ENCODE peak calls at places on chromosome 12, in four cellular contexts. One of them, this sample, is unnamed.

GRCh38 chr12:96571101-96571862 is 81.9 kb downstream of the CFAP54 start:
- DNase-seq in A549: no peak
- DNase-seq in HepG2: no peak
- DNase-seq in K562: no peak
- DNase-seq in this sample: no peak

GRCh38 chr12:63206908-63207307 is 55.9 kb upstream of the AVPR1A start:
- DNase-seq in A549: peak; percentile 46
- DNase-seq in HepG2: no peak
- DNase-seq in K562: no peak
- DNase-seq in this sample: no peak

GRCh38 chr12:127108360-127109215 is 1158.4 kb upstream of the TMEM132C start:
- DNase-seq in A549: peak; percentile 71
- DNase-seq in HepG2: peak; percentile 15
- DNase-seq in K562: peak; percentile 72
- DNase-seq in this sample: peak; percentile 24

GRCh38 chr12:22018860-22019259 is 27.2 kb upstream of the CMAS start:
- DNase-seq in A549: peak; percentile 15
- DNase-seq in HepG2: no peak
- DNase-seq in K562: no peak
- DNase-seq in this sample: no peak

GRCh38 chr12:132210223-132211055 is 66.2 kb downstream of the NOC4L start:
- DNase-seq in A549: no peak
- DNase-seq in HepG2: no peak
- DNase-seq in K562: no peak
- DNase-seq in this sample: peak; percentile 70

GRCh38 chr12:109947511-109947910 is 47.4 kb downstream of the TCHP start:
- DNase-seq in A549: no peak
- DNase-seq in HepG2: no peak
- DNase-seq in K562: no peak
- DNase-seq in this sample: no peak

GRCh38 chr12:114903394-114903748 is 219.4 kb upstream of the TBX3 start:
- DNase-seq in A549: no peak
- DNase-seq in HepG2: no peak
- DNase-seq in K562: no peak
- DNase-seq in this sample: no peak

GRCh38 chr12:13004368-13004767 is 4.3 kb upstream of the HEBP1 start:
- DNase-seq in A549: no peak
- DNase-seq in HepG2: no peak
- DNase-seq in K562: no peak
- DNase-seq in this sample: no peak

GRCh38 chr12:116043673-116044072 is 233.8 kb downstream of the MED13L start:
- DNase-seq in A549: no peak
- DNase-seq in HepG2: no peak
- DNase-seq in K562: no peak
- DNase-seq in this sample: no peak

GRCh38 chr12:125140239-125140917 is 75.1 kb downstream of the AACS start:
- DNase-seq in A549: peak; percentile 25
- DNase-seq in HepG2: no peak
- DNase-seq in K562: no peak
- DNase-seq in this sample: peak; percentile 54

GRCh38 chr12:3747976-3748619 is 4.8 kb downstream of the CRACR2A start:
- DNase-seq in A549: no peak
- DNase-seq in HepG2: no peak
- DNase-seq in K562: no peak
- DNase-seq in this sample: no peak

GRCh38 chr12:12725086-12725955 is 8.2 kb downstream of the CDKN1B start:
- DNase-seq in A549: peak; percentile 100
- DNase-seq in HepG2: peak; percentile 97
- DNase-seq in K562: peak; percentile 71
- DNase-seq in this sample: peak; percentile 83

GRCh38 chr12:12788675-12789368 is 3.4 kb downstream of the APOLD1 start:
- DNase-seq in A549: peak; percentile 89
- DNase-seq in HepG2: peak; percentile 74
- DNase-seq in K562: peak; percentile 49
- DNase-seq in this sample: peak; percentile 54

GRCh38 chr12:109200825-109201495 is 84.6 kb downstream of the ACACB start:
- DNase-seq in A549: no peak
- DNase-seq in HepG2: no peak
- DNase-seq in K562: no peak
- DNase-seq in this sample: no peak

GRCh38 chr12:29700761-29701481 is 82.8 kb downstream of the TMTC1 start:
- DNase-seq in A549: no peak
- DNase-seq in HepG2: no peak
- DNase-seq in K562: no peak
- DNase-seq in this sample: no peak

GRCh38 chr12:6452908-6453630 is 1.2 kb downstream of the TAPBPL start:
- DNase-seq in A549: no peak
- DNase-seq in HepG2: no peak
- DNase-seq in K562: no peak
- DNase-seq in this sample: peak; percentile 10
- TF ChIP-seq NR3C1 in A549: no peak
- TF ChIP-seq NR3C1 in HepG2: no peak
- TF ChIP-seq NR3C1 in K562: no peak
- TF ChIP-seq NR3C1 in this sample: no peak

DNA sequence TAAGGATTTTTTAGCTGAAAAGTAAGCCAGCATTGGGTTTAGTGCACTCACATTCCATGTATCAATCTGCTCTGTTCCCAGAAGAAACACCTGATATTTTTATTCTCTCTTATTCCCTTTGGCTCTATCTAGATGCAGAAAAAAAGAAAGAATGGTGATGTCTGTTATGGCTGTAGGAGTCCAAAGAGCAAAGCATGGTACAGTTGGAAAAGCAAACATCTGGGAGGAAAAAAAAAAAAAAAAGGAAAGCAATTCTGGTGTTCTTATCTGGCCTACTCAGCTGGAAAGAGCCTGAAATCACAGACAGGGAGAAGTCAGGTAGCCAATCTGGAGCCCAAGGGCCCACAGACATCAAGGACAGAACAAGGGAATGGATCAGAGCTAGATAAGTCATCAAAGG is 293.9 kb downstream of the DUSP6 start:
- DNase-seq in A549: no peak
- DNase-seq in HepG2: peak; percentile 6
- DNase-seq in K562: no peak
- DNase-seq in this sample: no peak
- TF ChIP-seq HMGXB4 in A549: no peak
- TF ChIP-seq HMGXB4 in HepG2: no peak
- TF ChIP-seq HMGXB4 in K562: no peak
- TF ChIP-seq HMGXB4 in this sample: no peak

DNA sequence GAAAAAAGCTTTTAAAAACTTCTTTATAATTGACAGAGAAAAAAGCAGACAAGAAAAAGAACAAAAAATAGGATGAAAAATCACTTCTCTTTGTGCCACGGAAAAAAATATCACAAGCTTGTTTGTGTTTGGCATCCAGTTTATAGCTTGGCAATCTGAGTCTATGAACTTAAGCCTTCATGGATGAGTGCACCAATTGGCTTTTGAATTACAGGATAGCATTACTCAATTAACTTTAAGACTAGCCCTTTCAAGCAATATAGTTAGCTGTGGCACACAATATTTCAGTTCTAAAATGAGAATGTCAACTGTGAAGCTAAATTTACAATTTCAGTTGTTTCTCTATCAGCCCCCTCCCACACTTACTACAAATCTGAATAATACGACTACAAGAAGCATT is 8.3 kb downstream of the RERG start:
- DNase-seq in A549: no peak
- DNase-seq in HepG2: no peak
- DNase-seq in K562: no peak
- DNase-seq in this sample: no peak
- TF ChIP-seq NR3C1 in A549: no peak
- TF ChIP-seq NR3C1 in HepG2: no peak
- TF ChIP-seq NR3C1 in K562: no peak
- TF ChIP-seq NR3C1 in this sample: no peak

GRCh38 chr12:67649165-67650126 is 901 bp downstream of the DYRK2 start:
- DNase-seq in A549: no peak
- DNase-seq in HepG2: no peak
- DNase-seq in K562: peak; percentile 64
- DNase-seq in this sample: peak; percentile 53
- TF ChIP-seq HMGXB4 in A549: no peak
- TF ChIP-seq HMGXB4 in HepG2: no peak
- TF ChIP-seq HMGXB4 in K562: no peak
- TF ChIP-seq HMGXB4 in this sample: peak; percentile 32

GRCh38 chr12:67046062-67046461 is 223.1 kb upstream of the CAND1 start:
- DNase-seq in A549: no peak
- DNase-seq in HepG2: no peak
- DNase-seq in K562: no peak
- DNase-seq in this sample: no peak
- TF ChIP-seq NR3C1 in A549: no peak
- TF ChIP-seq NR3C1 in HepG2: no peak
- TF ChIP-seq NR3C1 in K562: no peak
- TF ChIP-seq NR3C1 in this sample: no peak

GRCh38 chr12:123436017-123436964 is at the start of gene RILPL2:
- DNase-seq in A549: peak; percentile 78
- DNase-seq in HepG2: peak; percentile 49
- DNase-seq in K562: peak; percentile 88
- DNase-seq in this sample: peak; percentile 79

GRCh38 chr12:123435636-123436016 is 858 bp downstream of the RILPL2 start:
- DNase-seq in A549: no peak
- DNase-seq in HepG2: no peak
- DNase-seq in K562: no peak
- DNase-seq in this sample: no peak

GRCh38 chr12:123427036-123427769 is 9.3 kb downstream of the RILPL2 start:
- DNase-seq in A549: no peak
- DNase-seq in HepG2: no peak
- DNase-seq in K562: no peak
- DNase-seq in this sample: no peak

GRCh38 chr12:123433615-123434014 is 2.9 kb downstream of the RILPL2 start:
- DNase-seq in A549: no peak
- DNase-seq in HepG2: no peak
- DNase-seq in K562: no peak
- DNase-seq in this sample: no peak

DNA sequence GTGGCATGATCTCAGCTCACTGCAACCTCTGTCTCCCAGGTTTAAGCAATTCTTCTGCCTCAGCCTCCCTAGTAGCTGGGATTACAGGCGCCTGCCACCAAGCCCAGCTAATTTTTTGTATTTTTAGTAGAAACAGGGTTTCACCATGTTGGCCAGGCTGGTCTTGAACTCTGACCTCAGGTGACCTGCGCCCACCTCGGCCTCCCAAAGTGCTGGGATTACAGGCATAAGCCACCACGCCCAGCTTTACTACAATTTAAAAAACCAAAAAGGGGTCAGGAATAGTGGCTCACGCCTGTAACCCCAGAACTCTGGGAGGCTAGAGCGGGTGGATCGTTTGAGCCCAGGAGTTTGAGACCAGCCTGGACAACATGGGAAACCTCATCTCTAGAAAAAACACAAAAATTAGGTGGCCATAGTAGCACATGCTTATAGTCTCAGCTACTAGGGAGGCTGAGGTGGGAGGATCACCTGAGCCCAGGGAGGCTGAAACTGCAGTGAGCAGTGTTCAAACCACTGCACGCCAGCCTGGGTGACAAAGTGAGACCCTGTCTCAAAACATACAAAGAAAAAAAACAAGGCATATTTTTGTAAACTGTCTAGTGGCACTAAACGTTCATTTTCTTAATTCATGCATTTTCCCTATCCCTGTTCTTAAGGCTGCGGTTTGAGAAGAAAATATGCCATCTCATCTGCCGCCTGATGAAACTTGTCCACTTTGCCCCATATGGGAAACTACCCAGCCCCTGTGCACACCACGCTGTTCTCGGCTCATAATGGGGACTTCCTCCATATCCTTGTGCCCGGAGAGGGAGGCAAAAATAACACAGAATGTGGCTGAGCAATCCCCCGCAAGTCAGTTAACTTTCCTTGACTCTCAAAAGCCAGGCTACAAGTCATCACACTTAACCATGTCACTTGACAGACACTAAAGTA is 4.3 kb downstream of the RILPL2 start:
- DNase-seq in A549: no peak
- DNase-seq in HepG2: no peak
- DNase-seq in K562: no peak
- DNase-seq in this sample: no peak
- TF ChIP-seq HMGXB4 in A549: no peak
- TF ChIP-seq HMGXB4 in HepG2: no peak
- TF ChIP-seq HMGXB4 in K562: no peak
- TF ChIP-seq HMGXB4 in this sample: no peak

DNA sequence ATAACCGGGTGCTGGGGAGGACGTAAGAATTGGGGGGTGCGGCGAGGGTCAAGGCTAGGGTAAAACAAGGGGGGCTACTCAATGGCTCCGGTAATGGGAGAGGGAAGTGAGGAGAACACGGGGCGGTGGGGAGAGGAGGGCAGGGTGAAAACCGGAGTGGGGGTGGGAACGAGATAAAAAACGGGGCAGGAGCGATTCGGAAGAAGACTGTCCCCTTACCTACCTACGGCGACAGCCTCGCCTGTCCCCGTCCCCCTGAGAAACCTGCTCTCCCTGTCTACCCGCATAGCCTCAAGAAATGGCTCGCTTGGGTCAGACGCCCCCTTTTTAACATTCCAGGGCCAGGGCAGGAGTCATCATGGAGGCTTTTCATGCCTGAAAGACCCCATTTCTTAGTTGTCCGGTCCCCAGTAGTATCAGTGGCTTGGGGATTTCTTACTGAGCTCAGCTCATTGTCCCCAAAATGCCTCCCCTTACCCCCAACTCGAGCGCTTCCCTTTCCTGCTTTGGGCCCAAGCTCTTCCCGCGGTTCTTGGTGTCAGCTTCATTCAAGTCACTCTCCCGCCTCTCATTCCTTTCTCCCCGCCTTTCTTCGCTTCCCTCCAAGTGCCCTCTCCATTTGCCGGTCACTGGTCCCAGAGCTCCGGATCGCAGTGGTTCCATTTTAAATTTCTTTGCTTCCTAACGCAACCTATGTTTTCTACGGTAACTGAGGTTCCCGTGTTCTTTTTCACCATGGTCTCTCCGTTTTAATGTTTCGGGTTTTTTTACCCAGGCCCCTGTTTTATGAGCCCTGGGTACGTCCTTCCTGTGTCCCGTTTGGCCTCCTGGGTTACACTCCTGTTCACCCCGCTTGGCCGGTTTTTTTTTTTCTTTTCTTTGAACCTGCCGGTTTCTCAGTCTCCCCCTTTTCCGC is 1.2 kb upstream of the WSB2 start:
- DNase-seq in A549: peak; percentile 74
- DNase-seq in HepG2: no peak
- DNase-seq in K562: peak; percentile 54
- DNase-seq in this sample: peak; percentile 42
- TF ChIP-seq NR3C1 in A549: no peak
- TF ChIP-seq NR3C1 in HepG2: no peak
- TF ChIP-seq NR3C1 in K562: no peak
- TF ChIP-seq NR3C1 in this sample: no peak

GRCh38 chr12:43914923-43915468 is 79.1 kb downstream of the TMEM117 start:
- DNase-seq in A549: peak; percentile 19
- DNase-seq in HepG2: peak; percentile 10
- DNase-seq in K562: no peak
- DNase-seq in this sample: no peak

GRCh38 chr12:43914391-43914790 is 78.5 kb downstream of the TMEM117 start:
- DNase-seq in A549: no peak
- DNase-seq in HepG2: no peak
- DNase-seq in K562: no peak
- DNase-seq in this sample: no peak

GRCh38 chr12:43917896-43918295 is 82.0 kb downstream of the TMEM117 start:
- DNase-seq in A549: no peak
- DNase-seq in HepG2: no peak
- DNase-seq in K562: no peak
- DNase-seq in this sample: no peak

DNA sequence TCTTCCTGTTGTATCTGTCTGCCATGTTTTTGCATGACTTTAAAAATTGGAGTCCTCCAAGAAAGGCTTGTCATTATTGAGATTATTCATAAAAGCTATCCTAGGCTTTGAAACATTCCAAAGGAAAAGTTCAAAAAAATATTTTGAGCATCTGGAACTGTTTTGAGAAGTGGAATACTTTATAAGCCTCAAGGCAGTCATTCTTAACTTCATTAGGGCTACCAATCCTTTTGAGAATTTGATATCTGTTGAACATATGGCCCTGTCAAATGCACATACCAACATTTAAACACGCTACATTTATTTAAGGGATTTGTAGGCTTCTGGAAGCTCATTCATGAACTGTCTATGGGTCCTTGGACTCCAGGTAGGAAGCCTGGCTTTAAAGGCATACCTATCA is 77.0 kb downstream of the TMEM117 start:
- DNase-seq in A549: no peak
- DNase-seq in HepG2: no peak
- DNase-seq in K562: no peak
- DNase-seq in this sample: no peak
- TF ChIP-seq HMGXB4 in A549: no peak
- TF ChIP-seq HMGXB4 in HepG2: no peak
- TF ChIP-seq HMGXB4 in K562: no peak
- TF ChIP-seq HMGXB4 in this sample: no peak